ENCODE peak calls at places on chromosomes 3 and 15, in eight cellular contexts. G, E, M, Z, C, L, H and A are unnamed samples.

GRCh38 chr3:93843981-93844380 is 129.7 kb downstream of the PROS1 start:
- DNase-seq in G (no peak), E (no peak), M (no peak), Z (no peak), C (no peak), L (peak), H (peak), A (peak)

GRCh38 chr3:184248454-184249411 is at the start of gene ALG3:
- DNase-seq in G (peak), E (peak), M (peak), Z (peak), C (peak), L (peak), H (peak), A (peak)

GRCh38 chr3:131405411-131405810 is 23.8 kb downstream of the NUDT16 start:
- DNase-seq in G (no peak), E (no peak), M (no peak), Z (no peak), C (no peak), L (no peak), H (no peak), A (no peak)

GRCh38 chr3:177340243-177340830 is 143.1 kb upstream of the TBL1XR1 start:
- DNase-seq in G (no peak), E (no peak), M (no peak), Z (no peak), C (no peak), L (no peak), H (no peak), A (no peak)

GRCh38 chr3:196638922-196639516 is 475 bp upstream of the NRROS start:
- DNase-seq in G (no peak), E (no peak), M (no peak), Z (no peak), C (peak), L (no peak), H (peak), A (no peak)

GRCh38 chr3:117084277-117084676 is 374.7 kb downstream of the TUSC7 start:
- DNase-seq in G (no peak), E (no peak), M (no peak), Z (no peak), C (no peak), L (no peak), H (no peak), A (no peak)

GRCh38 chr15:64774556-64775523 is 549 bp downstream of the RBPMS2 start:
- DNase-seq in G (no peak), E (peak), M (no peak), Z (no peak), C (no peak), L (no peak), H (no peak), A (no peak)

GRCh38 chr3:143918848-143919247 is 52.8 kb upstream of the DIPK2A start:
- DNase-seq in G (no peak), E (no peak), M (no peak), Z (no peak), C (no peak), L (no peak), H (no peak), A (no peak)

GRCh38 chr15:74135041-74135565 is 4.7 kb downstream of the ISLR2 start:
- DNase-seq in G (no peak), E (no peak), M (no peak), Z (no peak), C (no peak), L (no peak), H (no peak), A (no peak)

GRCh38 chr3:157282261-157283191 is 122.6 kb upstream of the CCNL1 start:
- DNase-seq in G (no peak), E (no peak), M (no peak), Z (no peak), C (no peak), L (peak), H (peak), A (peak)

GRCh38 chr15:90351479-90352108 is 490 bp upstream of the ZNF774 start:
- DNase-seq in G (no peak), E (no peak), M (no peak), Z (no peak), C (no peak), L (no peak), H (no peak), A (no peak)

GRCh38 chr3:46127503-46127902 is 80.6 kb downstream of the CCR1 start:
- DNase-seq in G (no peak), E (no peak), M (peak), Z (no peak), C (peak), L (peak), H (peak), A (peak)

GRCh38 chr3:7144696-7145308 is 283.9 kb downstream of the GRM7 start:
- DNase-seq in G (no peak), E (no peak), M (peak), Z (no peak), C (peak), L (no peak), H (no peak), A (no peak)

GRCh38 chr3:99439892-99440291 is 198.5 kb upstream of the COL8A1 start:
- DNase-seq in G (no peak), E (no peak), M (no peak), Z (no peak), C (no peak), L (no peak), H (no peak), A (no peak)

GRCh38 chr15:62453979-62454378 is 288.9 kb upstream of the C2CD4B start:
- DNase-seq in G (no peak), E (no peak), M (no peak), Z (no peak), C (no peak), L (peak), H (peak), A (peak)

GRCh38 chr3:159761377-159761776 is 227.3 kb upstream of the IL12A start:
- DNase-seq in G (no peak), E (peak), M (no peak), Z (no peak), C (no peak), L (peak), H (peak), A (no peak)

GRCh38 chr15:50857763-50858162 is 50.7 kb upstream of the AP4E1 start:
- DNase-seq in G (no peak), E (no peak), M (no peak), Z (no peak), C (no peak), L (no peak), H (no peak), A (no peak)

GRCh38 chr3:9915252-9916141 is 1.4 kb upstream of the IL17RC start:
- DNase-seq in G (no peak), E (peak), M (peak), Z (peak), C (peak), L (peak), H (peak), A (peak)

GRCh38 chr3:126961791-126962461 is 21.0 kb upstream of the PLXNA1 start:
- DNase-seq in G (no peak), E (peak), M (no peak), Z (no peak), C (no peak), L (no peak), H (no peak), A (no peak)

GRCh38 chr15:60695713-60696522 is 217.0 kb upstream of the ICE2 start:
- DNase-seq in G (no peak), E (no peak), M (no peak), Z (no peak), C (no peak), L (no peak), H (peak), A (peak)

GRCh38 chr3:13934315-13934714 is 54.4 kb upstream of the WNT7A start:
- DNase-seq in G (no peak), E (no peak), M (no peak), Z (no peak), C (no peak), L (no peak), H (no peak), A (no peak)

GRCh38 chr3:30578479-30578878 is 27.9 kb upstream of the TGFBR2 start:
- DNase-seq in G (no peak), E (no peak), M (peak), Z (peak), C (peak), L (peak), H (peak), A (peak)

GRCh38 chr3:173983353-173983752 is 585.8 kb downstream of the NLGN1 start:
- DNase-seq in G (no peak), E (no peak), M (no peak), Z (no peak), C (no peak), L (no peak), H (peak), A (no peak)

GRCh38 chr15:80550910-80551265 is 144.2 kb upstream of the ABHD17C start:
- DNase-seq in G (no peak), E (no peak), M (no peak), Z (no peak), C (no peak), L (peak), H (no peak), A (peak)

GRCh38 chr3:80767599-80767998 is 993.8 kb downstream of the GBE1 start:
- DNase-seq in G (no peak), E (no peak), M (no peak), Z (no peak), C (no peak), L (no peak), H (no peak), A (no peak)

GRCh38 chr3:192339214-192339613 is 388.1 kb downstream of the FGF12 start:
- DNase-seq in G (no peak), E (no peak), M (no peak), Z (no peak), C (no peak), L (no peak), H (no peak), A (no peak)

GRCh38 chr3:174466471-174467054 is 392.6 kb upstream of the NAALADL2 start:
- DNase-seq in G (no peak), E (no peak), M (no peak), Z (no peak), C (no peak), L (peak), H (no peak), A (no peak)

GRCh38 chr3:38598791-38599190 is 50.7 kb downstream of the SCN5A start:
- DNase-seq in G (no peak), E (no peak), M (no peak), Z (no peak), C (no peak), L (no peak), H (no peak), A (no peak)

GRCh38 chr3:128505771-128506170 is 12.8 kb upstream of the GATA2 start:
- DNase-seq in G (no peak), E (no peak), M (no peak), Z (no peak), C (peak), L (no peak), H (no peak), A (no peak)

GRCh38 chr3:184377882-184378445 is at the start of gene THPO:
- DNase-seq in G (no peak), E (no peak), M (peak), Z (no peak), C (peak), L (no peak), H (no peak), A (no peak)

GRCh38 chr3:192684151-192684550 is 43.2 kb downstream of the FGF12 start:
- DNase-seq in G (no peak), E (no peak), M (no peak), Z (no peak), C (no peak), L (no peak), H (no peak), A (no peak)

GRCh38 chr3:134620476-134621115 is 30.2 kb downstream of the KY start:
- DNase-seq in G (no peak), E (no peak), M (no peak), Z (no peak), C (no peak), L (no peak), H (no peak), A (no peak)
- H3K4me3 ChIP-seq in G (no peak), E (no peak), M (no peak), Z (no peak), C (no peak), L (no peak), H (no peak), A (no peak)

DNA sequence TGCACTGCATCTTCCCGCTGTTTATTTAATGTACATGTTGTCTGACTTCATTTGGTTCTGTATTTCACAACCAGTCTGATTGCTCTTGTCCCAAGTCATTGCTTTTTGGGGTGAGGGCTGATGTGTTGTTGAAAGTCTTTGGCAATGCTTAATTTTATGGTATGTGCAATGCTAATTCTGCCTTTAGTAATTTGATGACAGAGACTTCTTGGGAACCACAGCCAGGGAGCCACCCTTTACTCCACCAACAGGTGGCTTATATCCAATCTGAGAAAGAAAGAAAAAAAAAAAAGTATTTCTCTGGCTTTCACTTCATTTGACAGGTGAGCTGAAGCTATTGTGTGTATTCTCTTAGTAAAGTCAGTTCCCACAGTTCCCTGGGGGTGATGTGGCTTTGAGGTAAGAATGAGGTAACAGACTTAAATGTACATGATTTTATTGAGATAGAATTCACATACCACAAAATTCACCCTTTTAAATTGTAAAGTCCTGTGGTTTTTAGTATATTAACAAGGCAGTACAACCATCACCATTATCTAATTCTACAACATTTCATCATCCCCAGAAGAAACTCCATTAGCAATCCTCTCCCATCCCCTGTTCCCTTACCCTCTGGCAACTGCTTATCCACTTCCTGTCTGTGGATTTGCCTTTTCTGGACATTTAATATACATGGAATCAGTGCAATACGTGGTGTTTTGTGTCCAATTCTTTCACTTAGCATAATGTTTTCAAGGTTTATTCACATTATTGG is 97.3 kb downstream of the SLCO3A1 start:
- DNase-seq in G (no peak), E (no peak), M (no peak), Z (no peak), C (peak), L (peak), H (no peak), A (no peak)
- TF ChIP-seq CTCF in G (no peak), E (no peak), M (no peak), Z (no peak), C (no peak), L (no peak), H (no peak), A (no peak)

GRCh38 chr3:12838179-12838965 is 3.0 kb downstream of the RPL32 start:
- DNase-seq in G (no peak), E (no peak), M (no peak), Z (no peak), C (no peak), L (no peak), H (no peak), A (no peak)
- H3K4me3 ChIP-seq in G (peak), E (no peak), M (no peak), Z (no peak), C (peak), L (no peak), H (no peak), A (peak)

GRCh38 chr3:153785901-153786300 is 335.3 kb upstream of the ARHGEF26 start:
- DNase-seq in G (no peak), E (no peak), M (no peak), Z (no peak), C (no peak), L (no peak), H (no peak), A (no peak)
- TF ChIP-seq CTCF in G (peak), E (no peak), M (peak), Z (no peak), C (no peak), L (no peak), H (no peak), A (peak)

DNA sequence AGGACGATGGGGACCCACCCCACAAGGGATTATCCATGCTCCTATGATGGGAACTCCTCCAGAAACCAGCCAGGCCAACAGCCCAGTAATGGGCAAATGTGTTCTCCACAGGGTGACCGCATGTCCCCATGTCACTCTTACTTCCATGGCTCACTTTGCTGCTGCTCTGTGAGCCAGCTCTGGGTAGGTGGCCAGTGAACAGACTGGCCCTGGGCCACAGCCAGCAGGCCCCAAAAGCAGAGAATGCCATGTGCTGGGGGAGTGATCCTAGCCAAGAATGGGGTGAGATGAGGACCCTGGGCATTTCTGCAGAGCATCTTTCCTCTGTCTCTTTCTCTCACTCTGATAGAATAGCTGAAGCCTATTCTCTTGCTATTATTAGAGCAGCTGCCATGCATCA is 391.4 kb downstream of the LRTM1 start:
- DNase-seq in G (no peak), E (no peak), M (no peak), Z (peak), C (no peak), L (no peak), H (no peak), A (no peak)
- H3K4me3 ChIP-seq in G (no peak), E (no peak), M (no peak), Z (no peak), C (no peak), L (no peak), H (no peak), A (no peak)

DNA sequence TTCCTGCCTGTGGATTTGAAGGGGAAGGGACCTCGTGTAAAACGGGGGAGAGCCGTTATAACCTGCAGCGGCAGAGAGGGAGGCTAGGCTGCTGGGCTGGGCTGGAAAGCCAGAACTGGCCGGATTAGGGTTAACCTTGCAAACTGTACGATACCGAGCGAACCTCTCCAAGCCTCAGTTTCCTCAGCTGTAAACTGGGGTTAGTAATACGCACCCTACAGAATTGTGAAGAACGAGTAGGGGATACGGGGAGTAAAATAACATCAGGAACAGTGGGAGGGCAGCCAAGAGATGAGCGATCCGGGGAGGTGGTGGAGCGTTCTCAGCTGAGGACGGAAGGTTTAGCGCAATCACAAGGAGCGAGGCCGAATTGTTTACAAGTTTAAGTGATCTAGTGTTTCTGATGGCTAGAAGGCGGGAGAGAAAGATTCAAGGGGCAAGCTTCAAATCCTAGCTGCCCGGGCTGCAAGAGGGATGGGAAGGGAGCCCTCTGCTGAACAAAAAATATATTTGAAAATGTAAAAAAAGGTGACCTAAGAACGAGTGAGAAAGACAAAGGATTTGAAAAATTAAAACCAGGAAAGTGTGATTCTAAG is 768 bp upstream of the SEMA5B start:
- DNase-seq in G (peak), E (peak), M (peak), Z (no peak), C (peak), L (peak), H (peak), A (peak)
- TF ChIP-seq CTCF in G (peak), E (peak), M (peak), Z (peak), C (peak), L (peak), H (peak), A (peak)

DNA sequence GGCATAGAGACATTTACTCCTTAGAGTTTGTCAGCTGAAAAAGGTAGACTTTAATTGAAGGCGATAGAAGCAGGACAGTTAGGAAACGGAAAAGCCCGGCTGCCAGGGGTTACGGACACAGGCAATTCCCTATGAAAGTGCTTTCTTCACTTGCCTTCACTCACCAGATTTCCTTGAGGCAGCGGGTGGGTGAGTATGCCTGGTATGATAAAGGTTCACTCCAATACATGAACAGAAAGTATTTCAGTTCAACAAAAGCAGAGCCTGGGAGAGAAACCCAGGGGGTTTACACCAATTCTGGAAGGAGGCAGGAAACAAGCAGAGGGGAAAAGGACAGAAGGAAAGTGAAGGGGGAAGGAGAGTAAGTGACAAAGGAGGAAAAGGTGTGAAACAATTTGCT is 53.9 kb downstream of the QTRT2 start:
- DNase-seq in G (no peak), E (no peak), M (no peak), Z (no peak), C (peak), L (no peak), H (no peak), A (no peak)
- H3K4me3 ChIP-seq in G (no peak), E (no peak), M (no peak), Z (no peak), C (no peak), L (no peak), H (no peak), A (no peak)